ENCODE peak calls at places on chromosome 5, in five cellular contexts. One of them, this sample, is unnamed.
A peak's percentile ranks its signal among the peaks of the same experiment; 100 is the strongest.

GRCh38 chr5:78377056-78377717 is 16.8 kb downstream of the SCAMP1 start:
- DNase-seq in T-helper 2 cell: no peak
- DNase-seq in ecto neural progenitor cell: no peak
- DNase-seq in HFFc6: peak; percentile 17
- DNase-seq in OCI-LY7: no peak
- DNase-seq in this sample: no peak

GRCh38 chr5:157857821-157858526 is 971 bp downstream of the CLINT1 start:
- DNase-seq in T-helper 2 cell: no peak
- DNase-seq in ecto neural progenitor cell: no peak
- DNase-seq in HFFc6: no peak
- DNase-seq in OCI-LY7: peak; percentile 57
- DNase-seq in this sample: no peak

GRCh38 chr5:100424017-100424416 is 111.2 kb upstream of the FAM174A start:
- DNase-seq in T-helper 2 cell: no peak
- DNase-seq in ecto neural progenitor cell: no peak
- DNase-seq in HFFc6: no peak
- DNase-seq in OCI-LY7: no peak
- DNase-seq in this sample: no peak

GRCh38 chr5:180590543-180591248 is 603 bp downstream of the SCGB3A1 start:
- DNase-seq in T-helper 2 cell: no peak
- DNase-seq in ecto neural progenitor cell: no peak
- DNase-seq in HFFc6: no peak
- DNase-seq in OCI-LY7: no peak
- DNase-seq in this sample: no peak

GRCh38 chr5:40736103-40736875 is 19.5 kb downstream of the TTC33 start:
- DNase-seq in T-helper 2 cell: no peak
- DNase-seq in ecto neural progenitor cell: no peak
- DNase-seq in HFFc6: peak; percentile 72
- DNase-seq in OCI-LY7: peak; percentile 56
- DNase-seq in this sample: peak; percentile 7

GRCh38 chr5:126359884-126360283 is 63.3 kb upstream of the GRAMD2B start:
- DNase-seq in T-helper 2 cell: no peak
- DNase-seq in ecto neural progenitor cell: no peak
- DNase-seq in HFFc6: no peak
- DNase-seq in OCI-LY7: no peak
- DNase-seq in this sample: peak; percentile 88

GRCh38 chr5:78405820-78406750 is 45.7 kb downstream of the SCAMP1 start:
- DNase-seq in T-helper 2 cell: no peak
- DNase-seq in ecto neural progenitor cell: no peak
- DNase-seq in HFFc6: peak; percentile 50
- DNase-seq in OCI-LY7: no peak
- DNase-seq in this sample: peak; percentile 31

GRCh38 chr5:138605254-138605972 is 30.2 kb upstream of the HSPA9 start:
- DNase-seq in T-helper 2 cell: no peak
- DNase-seq in ecto neural progenitor cell: no peak
- DNase-seq in HFFc6: no peak
- DNase-seq in OCI-LY7: peak; percentile 2
- DNase-seq in this sample: no peak

GRCh38 chr5:149162401-149163084 is 21.2 kb downstream of the ABLIM3 start:
- DNase-seq in T-helper 2 cell: no peak
- DNase-seq in ecto neural progenitor cell: peak; percentile 20
- DNase-seq in HFFc6: no peak
- DNase-seq in OCI-LY7: no peak
- DNase-seq in this sample: no peak

GRCh38 chr5:114192108-114192507 is 169.8 kb upstream of the KCNN2 start:
- DNase-seq in T-helper 2 cell: no peak
- DNase-seq in ecto neural progenitor cell: no peak
- DNase-seq in HFFc6: peak; percentile 86
- DNase-seq in OCI-LY7: no peak
- DNase-seq in this sample: no peak

This sample was measured in trophoblast cell.